ENCODE peak calls at places on chromosome 9, in seven cellular contexts. W is stimulated activated CD8-positive, alpha-beta memory T cell treated with anti-CD3 and anti-CD28 coated beads, Interleukin-7, amount 100 ng/mL, for 24 hours; T is NCI-H524 treated with DMSO at 0.1 percent for 48 hours; D is foreskin melanocyte; J is hippocampal formation; Q is RWPE2; M is NCI-H2171 treated with DMSO at 0.1 percent for 48 hours. L is an unnamed sample.

GRCh38 chr9:110029422-110029814 is 178.5 kb downstream of the C9orf152 start:
- DNase-seq in W (no peak), T (no peak), D (peak), J (no peak), Q (no peak), M (no peak), L (no peak)

GRCh38 chr9:16442622-16443021 is 427.8 kb downstream of the BNC2 start:
- DNase-seq in W (no peak), T (no peak), D (no peak), J (no peak), Q (peak), M (no peak), L (no peak)

GRCh38 chr9:124820606-124821246 is 32.5 kb upstream of the WDR38 start:
- DNase-seq in W (no peak), T (peak), D (peak), J (no peak), Q (no peak), M (peak), L (peak)

GRCh38 chr9:110626109-110626829 is 42.3 kb upstream of the MUSK start:
- DNase-seq in W (no peak), T (no peak), D (no peak), J (no peak), Q (no peak), M (no peak), L (no peak)

GRCh38 chr9:36399980-36400331 is at the start of gene RNF38:
- DNase-seq in W (no peak), T (no peak), D (no peak), J (no peak), Q (no peak), M (peak), L (no peak)

GRCh38 chr9:133640580-133641395 is 4.6 kb downstream of the DBH start:
- DNase-seq in W (no peak), T (no peak), D (no peak), J (no peak), Q (no peak), M (peak), L (no peak)

GRCh38 chr9:98427491-98427890 is 172.0 kb upstream of the TBC1D2 start:
- DNase-seq in W (no peak), T (no peak), D (no peak), J (no peak), Q (no peak), M (no peak), L (no peak)

GRCh38 chr9:15423328-15423985 is 781 bp downstream of the SNAPC3 start:
- DNase-seq in W (no peak), T (no peak), D (no peak), J (no peak), Q (no peak), M (no peak), L (peak)

GRCh38 chr9:98240475-98240874 is 15.0 kb downstream of the TBC1D2 start:
- DNase-seq in W (no peak), T (no peak), D (no peak), J (no peak), Q (no peak), M (no peak), L (no peak)

GRCh38 chr9:95181226-95181818 is 136.2 kb downstream of the FANCC start:
- DNase-seq in W (no peak), T (no peak), D (no peak), J (no peak), Q (no peak), M (no peak), L (peak)

GRCh38 chr9:111484564-111484878 is 338 bp upstream of the ECPAS start:
- DNase-seq in W (no peak), T (no peak), D (no peak), J (no peak), Q (no peak), M (peak), L (no peak)

L was measured in SK-MEL-5.